ENCODE peak calls at places on chromosomes 16 and 17, in seven cellular contexts. H is ascending aorta, N is neural progenitor cell, J is keratinocyte, S is heart right ventricle, Q is fibroblast of lung, G is tibial artery. K is an unnamed sample. For H3K9me3, the result is how much of the 10 kb centered on the place peaks cover.

GRCh38 chr17:79945591-79946255 is 89.9 kb downstream of the TBC1D16 start:
- DNase-seq in G (peak), N (no peak), Q (peak), H (no peak), J (no peak), S (no peak), K (no peak)

GRCh38 chr17:69761767-69762321 is 313.2 kb upstream of the KCNJ16 start:
- DNase-seq in G (no peak), H (no peak), Q (peak), S (no peak), N (no peak), J (peak), K (no peak)

GRCh38 chr16:50282010-50282538 is 15.7 kb downstream of the ADCY7 start:
- DNase-seq in G (peak), H (peak), J (no peak), Q (peak), N (no peak), S (peak), K (peak)

GRCh38 chr16:55756963-55757362 is 75.9 kb downstream of the CES1 start:
- DNase-seq in S (no peak), H (no peak), Q (no peak), N (no peak), G (no peak), J (no peak), K (no peak)

GRCh38 chr17:63675607-63676539 is 24.1 kb downstream of the LIMD2 start:
- DNase-seq in S (peak), H (no peak), G (peak), N (no peak), Q (peak), J (no peak), K (peak)

GRCh38 chr16:5044011-5044540 is 10.3 kb upstream of the NAGPA start:
- DNase-seq in N (no peak), G (no peak), H (no peak), J (no peak), S (no peak), Q (no peak), K (no peak)

GRCh38 chr16:84174396-84174795 is 12.5 kb downstream of the TAF1C start:
- DNase-seq in N (no peak), Q (no peak), J (no peak), H (no peak), G (no peak), S (no peak), K (no peak)

GRCh38 chr16:53948734-53949430 is 244.9 kb downstream of the FTO start:
- DNase-seq in S (no peak), G (no peak), N (no peak), Q (no peak), H (no peak), J (no peak), K (no peak)

GRCh38 chr17:44308320-44308818 is at the start of gene RUNDC3A:
- DNase-seq in Q (peak), S (peak), G (peak), H (no peak), N (peak), J (no peak), K (peak)

GRCh38 chr17:76946111-76946771 is 78.0 kb downstream of the MGAT5B start:
- DNase-seq in S (no peak), G (no peak), N (peak), Q (no peak), J (no peak), H (no peak), K (no peak)

GRCh38 chr16:71552698-71553503 is 24.0 kb downstream of the TAT start:
- DNase-seq in Q (no peak), J (no peak), N (peak), H (no peak), S (no peak), G (no peak), K (no peak)

GRCh38 chr16:35144212-35144932 is 1685.0 kb downstream of the TP53TG3F start:
- DNase-seq in S (no peak), J (no peak), N (no peak), Q (no peak), H (no peak), G (no peak), K (no peak)

GRCh38 chr16:35148748-35149147 is 1689.3 kb downstream of the TP53TG3F start:
- DNase-seq in S (no peak), H (no peak), G (no peak), N (no peak), J (no peak), Q (no peak), K (no peak)

GRCh38 chr16:35146723-35147458 is 1687.5 kb downstream of the TP53TG3F start:
- DNase-seq in Q (no peak), H (no peak), S (no peak), G (no peak), N (no peak), J (no peak), K (no peak)

GRCh38 chr16:35147556-35148504 is 1688.4 kb downstream of the TP53TG3F start:
- DNase-seq in G (no peak), Q (no peak), J (no peak), N (no peak), S (no peak), H (no peak), K (no peak)

GRCh38 chr16:35146031-35146710 is 1686.8 kb downstream of the TP53TG3F start:
- DNase-seq in J (no peak), N (no peak), G (no peak), S (no peak), Q (no peak), H (no peak), K (no peak)
- H3K9me3 ChIP-seq in J (under half), N (under half), G (under half), S (under half), Q (under half), H (under half), K (under half)

GRCh38 chr16:35797811-35798210 is 2338.4 kb downstream of the TP53TG3F start:
- DNase-seq in G (no peak), Q (no peak), H (no peak), S (no peak), J (no peak), N (no peak), K (no peak)
- H3K9me3 ChIP-seq in G (under half), Q (under half), H (under half), S (under half), J (under half), N (under half), K (under half)

GRCh38 chr17:11305524-11305923 is 64.5 kb downstream of the SHISA6 start:
- DNase-seq in N (no peak), S (no peak), Q (no peak), G (no peak), J (no peak), H (no peak), K (no peak)
- H3K9me3 ChIP-seq in N (under half), S (under half), Q (under half), G (under half), J (under half), H (under half), K (under half)

GRCh38 chr16:68548947-68549346 is 9.9 kb downstream of the ZFP90 start:
- DNase-seq in J (no peak), G (no peak), N (no peak), H (no peak), Q (peak), S (no peak), K (no peak)
- H3K9me3 ChIP-seq in J (under half), G (under half), N (under half), H (under half), Q (under half), S (under half), K (under half)

DNA sequence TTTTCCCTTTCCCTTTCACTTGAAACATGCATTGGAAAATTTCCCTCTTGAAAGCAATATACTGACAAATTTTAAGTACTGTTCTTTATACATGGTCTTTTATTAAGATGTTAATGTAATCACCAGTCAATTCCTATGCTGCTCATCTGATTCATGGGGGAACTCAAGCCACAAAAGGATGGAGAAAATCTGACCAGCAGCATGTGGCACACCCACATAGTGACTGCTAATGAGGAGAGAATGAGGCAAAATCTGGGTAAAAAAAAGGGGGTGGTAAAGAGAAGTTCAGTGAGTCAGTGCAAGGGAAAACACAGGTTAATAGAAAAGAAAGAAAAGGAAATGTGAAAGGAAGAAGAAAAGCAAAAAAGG is 11.3 kb downstream of the RFFL start:
- DNase-seq in J (no peak), Q (peak), G (no peak), S (no peak), H (no peak), N (no peak), K (no peak)
- H3K9me3 ChIP-seq in J (under half), Q (under half), G (under half), S (under half), H (under half), N (under half), K (under half)

K was measured in heart left ventricle.